ENCODE peak calls at places on chromosomes 16 and 17, in eight cellular contexts. One of them, this sample, is unnamed.

GRCh38 chr17:7411427-7411750 is 3.7 kb downstream of the NLGN2 start:
- DNase-seq in SK-N-SH: no peak
- DNase-seq in GM12878: no peak
- DNase-seq in A549: no peak
- DNase-seq in K562: no peak
- DNase-seq in H1: no peak
- DNase-seq in HepG2: no peak
- DNase-seq in IMR-90: no peak
- DNase-seq in this sample: no peak

GRCh38 chr17:20009302-20010098 is at the start of gene SPECC1:
- DNase-seq in SK-N-SH: peak
- DNase-seq in GM12878: no peak
- DNase-seq in A549: peak
- DNase-seq in K562: peak
- DNase-seq in H1: peak
- DNase-seq in HepG2: peak
- DNase-seq in IMR-90: peak
- DNase-seq in this sample: peak

GRCh38 chr17:69967910-69968411 is 107.1 kb upstream of the KCNJ16 start:
- DNase-seq in SK-N-SH: no peak
- DNase-seq in GM12878: no peak
- DNase-seq in A549: no peak
- DNase-seq in K562: no peak
- DNase-seq in H1: no peak
- DNase-seq in HepG2: no peak
- DNase-seq in IMR-90: peak
- DNase-seq in this sample: no peak

GRCh38 chr16:28188085-28188916 is 23.5 kb downstream of the XPO6 start:
- DNase-seq in SK-N-SH: no peak
- DNase-seq in GM12878: peak
- DNase-seq in A549: no peak
- DNase-seq in K562: no peak
- DNase-seq in H1: no peak
- DNase-seq in HepG2: no peak
- DNase-seq in IMR-90: peak
- DNase-seq in this sample: no peak

GRCh38 chr16:57447142-57447962 is at the start of the genes CIAPIN1 and COQ9:
- DNase-seq in SK-N-SH: peak
- DNase-seq in GM12878: peak
- DNase-seq in A549: peak
- DNase-seq in K562: peak
- DNase-seq in H1: peak
- DNase-seq in HepG2: peak
- DNase-seq in IMR-90: peak
- DNase-seq in this sample: peak

GRCh38 chr17:50550661-50551432 is 3.9 kb downstream of the SPATA20 start:
- DNase-seq in SK-N-SH: peak
- DNase-seq in GM12878: no peak
- DNase-seq in A549: peak
- DNase-seq in K562: peak
- DNase-seq in H1: peak
- DNase-seq in HepG2: peak
- DNase-seq in IMR-90: peak
- DNase-seq in this sample: peak

GRCh38 chr16:89934611-89935553 is 11.7 kb downstream of the TUBB3 start:
- DNase-seq in SK-N-SH: no peak
- DNase-seq in GM12878: no peak
- DNase-seq in A549: no peak
- DNase-seq in K562: no peak
- DNase-seq in H1: no peak
- DNase-seq in HepG2: no peak
- DNase-seq in IMR-90: no peak
- DNase-seq in this sample: no peak

GRCh38 chr16:8751481-8752311 is 45.7 kb downstream of the TMEM186 start:
- DNase-seq in SK-N-SH: no peak
- DNase-seq in GM12878: no peak
- DNase-seq in A549: peak
- DNase-seq in K562: no peak
- DNase-seq in H1: peak
- DNase-seq in HepG2: peak
- DNase-seq in IMR-90: peak
- DNase-seq in this sample: no peak

GRCh38 chr16:79509221-79509631 is 91.3 kb downstream of the MAF start:
- DNase-seq in SK-N-SH: peak
- DNase-seq in GM12878: no peak
- DNase-seq in A549: no peak
- DNase-seq in K562: no peak
- DNase-seq in H1: no peak
- DNase-seq in HepG2: no peak
- DNase-seq in IMR-90: no peak
- DNase-seq in this sample: no peak

GRCh38 chr16:25721439-25721838 is 29.7 kb downstream of the HS3ST4 start:
- DNase-seq in SK-N-SH: no peak
- DNase-seq in GM12878: no peak
- DNase-seq in A549: no peak
- DNase-seq in K562: no peak
- DNase-seq in H1: no peak
- DNase-seq in HepG2: no peak
- DNase-seq in IMR-90: no peak
- DNase-seq in this sample: no peak

GRCh38 chr16:50476486-50477260 is 71.5 kb upstream of the NKD1 start:
- DNase-seq in SK-N-SH: no peak
- DNase-seq in GM12878: no peak
- DNase-seq in A549: no peak
- DNase-seq in K562: no peak
- DNase-seq in H1: no peak
- DNase-seq in HepG2: no peak
- DNase-seq in IMR-90: no peak
- DNase-seq in this sample: no peak

GRCh38 chr17:77740481-77740880 is 218.0 kb upstream of the TNRC6C start:
- DNase-seq in SK-N-SH: no peak
- DNase-seq in GM12878: no peak
- DNase-seq in A549: no peak
- DNase-seq in K562: no peak
- DNase-seq in H1: no peak
- DNase-seq in HepG2: no peak
- DNase-seq in IMR-90: no peak
- DNase-seq in this sample: peak

GRCh38 chr16:72532896-72533295 is 360.9 kb upstream of the PMFBP1 start:
- DNase-seq in SK-N-SH: no peak
- DNase-seq in GM12878: no peak
- DNase-seq in A549: no peak
- DNase-seq in K562: no peak
- DNase-seq in H1: no peak
- DNase-seq in HepG2: no peak
- DNase-seq in IMR-90: no peak
- DNase-seq in this sample: no peak

DNA sequence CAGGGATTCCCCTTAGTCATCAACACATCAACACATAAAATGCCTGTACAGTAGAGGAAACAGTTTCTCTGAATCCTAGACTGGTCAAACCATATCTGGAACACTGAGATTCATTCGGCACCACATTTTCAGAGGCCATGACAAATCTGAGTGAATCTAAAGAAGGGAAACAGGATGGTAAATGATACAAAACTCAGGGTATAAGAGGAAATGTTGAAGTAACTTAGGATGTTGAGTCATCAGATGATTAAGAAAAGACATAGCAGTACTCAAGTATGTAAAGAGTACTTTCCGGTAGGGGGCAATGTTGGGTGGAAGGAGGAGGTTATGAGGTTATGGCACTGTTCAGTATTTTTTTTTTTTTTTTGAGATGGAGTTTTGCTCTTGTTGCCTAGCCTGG is 358.5 kb upstream of the PMFBP1 start:
- DNase-seq in SK-N-SH: no peak
- DNase-seq in GM12878: no peak
- DNase-seq in A549: peak
- DNase-seq in K562: no peak
- DNase-seq in H1: no peak
- DNase-seq in HepG2: no peak
- DNase-seq in IMR-90: peak
- DNase-seq in this sample: no peak
- TF ChIP-seq USF2 in SK-N-SH: no peak
- TF ChIP-seq USF2 in GM12878: no peak
- TF ChIP-seq USF2 in A549: no peak
- TF ChIP-seq USF2 in K562: no peak
- TF ChIP-seq USF2 in H1: no peak
- TF ChIP-seq USF2 in HepG2: no peak
- TF ChIP-seq USF2 in IMR-90: no peak
- TF ChIP-seq USF2 in this sample: no peak

GRCh38 chr17:75517277-75517865 is 1.0 kb downstream of the TSEN54 start:
- DNase-seq in SK-N-SH: peak
- DNase-seq in GM12878: no peak
- DNase-seq in A549: no peak
- DNase-seq in K562: no peak
- DNase-seq in H1: no peak
- DNase-seq in HepG2: no peak
- DNase-seq in IMR-90: no peak
- DNase-seq in this sample: no peak

GRCh38 chr17:75516255-75516618 is at the start of gene TSEN54:
- DNase-seq in SK-N-SH: peak
- DNase-seq in GM12878: peak
- DNase-seq in A549: peak
- DNase-seq in K562: peak
- DNase-seq in H1: no peak
- DNase-seq in HepG2: peak
- DNase-seq in IMR-90: peak
- DNase-seq in this sample: peak

GRCh38 chr17:75516619-75517276 is 420 bp downstream of the TSEN54 start:
- DNase-seq in SK-N-SH: no peak
- DNase-seq in GM12878: no peak
- DNase-seq in A549: no peak
- DNase-seq in K562: no peak
- DNase-seq in H1: no peak
- DNase-seq in HepG2: no peak
- DNase-seq in IMR-90: no peak
- DNase-seq in this sample: peak

GRCh38 chr17:75518983-75519540 is 2.7 kb downstream of the TSEN54 start:
- DNase-seq in SK-N-SH: no peak
- DNase-seq in GM12878: no peak
- DNase-seq in A549: no peak
- DNase-seq in K562: no peak
- DNase-seq in H1: no peak
- DNase-seq in HepG2: no peak
- DNase-seq in IMR-90: no peak
- DNase-seq in this sample: peak

GRCh38 chr17:75518201-75518600 is 1.9 kb downstream of the TSEN54 start:
- DNase-seq in SK-N-SH: no peak
- DNase-seq in GM12878: peak
- DNase-seq in A549: no peak
- DNase-seq in K562: no peak
- DNase-seq in H1: no peak
- DNase-seq in HepG2: no peak
- DNase-seq in IMR-90: no peak
- DNase-seq in this sample: no peak
- TF ChIP-seq USF2 in SK-N-SH: no peak
- TF ChIP-seq USF2 in GM12878: no peak
- TF ChIP-seq USF2 in A549: no peak
- TF ChIP-seq USF2 in K562: no peak
- TF ChIP-seq USF2 in H1: no peak
- TF ChIP-seq USF2 in HepG2: no peak
- TF ChIP-seq USF2 in IMR-90: no peak
- TF ChIP-seq USF2 in this sample: no peak

DNA sequence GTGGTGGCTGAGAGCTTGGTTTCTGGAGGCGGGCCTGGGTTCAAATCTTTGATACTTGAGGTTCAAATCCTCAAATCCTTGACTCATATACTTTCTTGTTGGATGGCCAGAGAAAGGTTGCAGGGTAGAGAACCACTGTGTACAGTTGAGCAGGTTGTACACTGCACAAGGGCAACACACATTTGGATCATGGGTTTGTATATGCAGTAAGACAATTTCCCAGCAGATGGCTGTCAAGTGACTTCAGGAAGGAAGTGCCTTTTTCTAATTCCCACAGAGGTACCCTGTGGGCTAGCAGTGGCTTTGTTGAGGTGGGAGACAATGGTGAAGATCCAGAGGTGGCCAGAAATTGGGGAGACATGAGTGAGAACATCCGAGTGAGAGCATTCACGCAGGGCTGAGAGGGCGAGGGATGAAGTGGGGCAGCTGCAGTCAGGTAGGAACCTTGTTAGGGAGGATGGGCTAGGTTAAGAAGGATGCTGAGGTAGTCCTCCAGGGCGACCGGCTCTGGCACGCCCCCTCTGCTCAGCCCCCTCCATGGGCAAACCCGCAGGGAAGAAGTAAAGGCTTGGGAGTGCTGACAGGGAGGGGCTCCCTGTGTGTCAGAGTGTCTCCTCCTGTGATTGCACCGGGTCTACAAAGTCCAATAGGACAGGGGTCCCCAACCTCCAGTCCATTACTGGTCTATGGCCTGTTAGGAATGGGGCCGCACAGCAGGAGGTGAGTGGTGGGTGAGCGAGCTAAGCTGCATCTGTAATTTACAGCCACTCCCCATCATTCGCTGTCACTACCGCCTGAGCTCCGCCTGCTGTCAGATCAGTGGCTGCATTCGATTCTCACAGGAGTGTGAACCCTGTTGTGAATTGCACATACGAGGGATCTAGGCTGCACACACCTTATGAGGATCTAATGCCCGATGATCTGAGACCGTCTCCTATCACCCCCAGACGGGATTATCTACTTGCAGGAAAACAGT is 2.7 kb downstream of the C16orf89 start:
- DNase-seq in SK-N-SH: no peak
- DNase-seq in GM12878: no peak
- DNase-seq in A549: peak
- DNase-seq in K562: no peak
- DNase-seq in H1: no peak
- DNase-seq in HepG2: no peak
- DNase-seq in IMR-90: no peak
- DNase-seq in this sample: no peak
- TF ChIP-seq USF2 in SK-N-SH: no peak
- TF ChIP-seq USF2 in GM12878: no peak
- TF ChIP-seq USF2 in A549: no peak
- TF ChIP-seq USF2 in K562: no peak
- TF ChIP-seq USF2 in H1: no peak
- TF ChIP-seq USF2 in HepG2: no peak
- TF ChIP-seq USF2 in IMR-90: no peak
- TF ChIP-seq USF2 in this sample: no peak

DNA sequence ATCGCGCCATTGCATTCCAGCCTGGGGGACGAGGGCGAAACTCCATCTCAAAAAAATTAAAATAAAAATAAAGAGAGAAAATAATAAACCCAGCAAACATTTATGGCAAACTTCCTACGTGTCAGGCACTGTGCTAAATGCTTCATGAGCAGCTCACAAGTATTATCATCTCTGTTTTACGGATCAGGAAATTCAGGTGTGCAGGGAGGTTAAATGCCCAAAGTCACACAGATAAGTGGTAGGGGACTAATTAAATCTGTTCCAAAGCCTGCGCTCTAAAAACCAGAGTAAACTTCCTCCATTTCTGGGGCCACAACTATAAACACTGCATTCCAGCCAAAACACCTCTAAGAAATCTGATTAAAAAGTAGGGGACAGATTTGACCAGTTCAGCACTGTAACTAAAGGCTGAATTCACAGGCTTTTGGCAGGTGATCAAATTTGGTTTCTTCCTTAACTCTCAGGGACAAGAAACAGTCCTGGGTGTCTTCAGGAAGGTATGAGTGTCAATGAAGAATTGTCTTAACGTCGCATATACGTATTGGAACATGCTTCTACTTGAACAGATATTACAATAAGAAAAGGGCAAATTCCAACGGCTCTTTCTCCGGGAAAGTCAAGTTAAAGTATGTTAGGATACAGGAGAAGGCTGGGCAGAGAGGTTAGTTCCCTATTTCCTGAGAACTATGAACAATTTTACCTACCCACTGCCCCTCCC is 976 bp downstream of the STRADA start:
- DNase-seq in SK-N-SH: peak
- DNase-seq in GM12878: no peak
- DNase-seq in A549: no peak
- DNase-seq in K562: no peak
- DNase-seq in H1: no peak
- DNase-seq in HepG2: no peak
- DNase-seq in IMR-90: peak
- DNase-seq in this sample: no peak
- TF ChIP-seq USF2 in SK-N-SH: no peak
- TF ChIP-seq USF2 in GM12878: no peak
- TF ChIP-seq USF2 in A549: no peak
- TF ChIP-seq USF2 in K562: no peak
- TF ChIP-seq USF2 in H1: no peak
- TF ChIP-seq USF2 in HepG2: no peak
- TF ChIP-seq USF2 in IMR-90: no peak
- TF ChIP-seq USF2 in this sample: no peak